ENCODE peak calls at places on chromosomes 13 and 19, in ten cellular contexts. One of them, this sample, is unnamed.

GRCh38 chr19:17404015-17404414 is 1.4 kb downstream of the BST2 start:
- DNase-seq in HFFc6: no peak
- DNase-seq in ovary: no peak
- DNase-seq in psoas muscle: no peak
- DNase-seq in activated B cell treated with CpG ODN at 0.5 μM for 24 hours: no peak
- DNase-seq in body of pancreas: no peak
- DNase-seq in fibroblast of pulmonary artery: no peak
- DNase-seq in bronchial epithelial cell: no peak
- DNase-seq in mesothelial cell of epicardium: no peak
- DNase-seq in Calu3: no peak
- DNase-seq in this sample: no peak

GRCh38 chr19:4578552-4579248 is 19.2 kb upstream of the SEMA6B start:
- DNase-seq in HFFc6: no peak
- DNase-seq in ovary: no peak
- DNase-seq in psoas muscle: no peak
- DNase-seq in activated B cell treated with CpG ODN at 0.5 μM for 24 hours: no peak
- DNase-seq in body of pancreas: no peak
- DNase-seq in fibroblast of pulmonary artery: no peak
- DNase-seq in bronchial epithelial cell: no peak
- DNase-seq in mesothelial cell of epicardium: no peak
- DNase-seq in Calu3: no peak
- DNase-seq in this sample: no peak

GRCh38 chr13:98447881-98448641 is 128.8 kb downstream of the STK24 start:
- DNase-seq in HFFc6: no peak
- DNase-seq in ovary: no peak
- DNase-seq in psoas muscle: no peak
- DNase-seq in activated B cell treated with CpG ODN at 0.5 μM for 24 hours: no peak
- DNase-seq in body of pancreas: peak; percentile 33
- DNase-seq in fibroblast of pulmonary artery: no peak
- DNase-seq in bronchial epithelial cell: peak; percentile 20
- DNase-seq in mesothelial cell of epicardium: no peak
- DNase-seq in Calu3: no peak
- DNase-seq in this sample: no peak

GRCh38 chr19:46608178-46608577 is 7.0 kb downstream of the CALM3 start:
- DNase-seq in HFFc6: no peak
- DNase-seq in ovary: peak; percentile 22
- DNase-seq in psoas muscle: no peak
- DNase-seq in activated B cell treated with CpG ODN at 0.5 μM for 24 hours: no peak
- DNase-seq in body of pancreas: no peak
- DNase-seq in fibroblast of pulmonary artery: no peak
- DNase-seq in bronchial epithelial cell: no peak
- DNase-seq in mesothelial cell of epicardium: no peak
- DNase-seq in Calu3: no peak
- DNase-seq in this sample: no peak

GRCh38 chr13:59318320-59318930 is 845.3 kb downstream of the DIAPH3 start:
- DNase-seq in HFFc6: peak; percentile 43
- DNase-seq in ovary: peak; percentile 30
- DNase-seq in psoas muscle: peak; percentile 54
- DNase-seq in activated B cell treated with CpG ODN at 0.5 μM for 24 hours: no peak
- DNase-seq in body of pancreas: peak; percentile 83
- DNase-seq in fibroblast of pulmonary artery: peak; percentile 79
- DNase-seq in bronchial epithelial cell: peak; percentile 43
- DNase-seq in mesothelial cell of epicardium: peak; percentile 60
- DNase-seq in Calu3: peak; percentile 52
- DNase-seq in this sample: peak; percentile 16

GRCh38 chr13:51967482-51968446 is 43.5 kb downstream of the ATP7B start:
- DNase-seq in HFFc6: no peak
- DNase-seq in ovary: no peak
- DNase-seq in psoas muscle: no peak
- DNase-seq in activated B cell treated with CpG ODN at 0.5 μM for 24 hours: no peak
- DNase-seq in body of pancreas: no peak
- DNase-seq in fibroblast of pulmonary artery: no peak
- DNase-seq in bronchial epithelial cell: no peak
- DNase-seq in mesothelial cell of epicardium: no peak
- DNase-seq in Calu3: no peak
- DNase-seq in this sample: no peak

GRCh38 chr19:39379865-39380399 is 11.0 kb downstream of the PAF1 start:
- DNase-seq in HFFc6: no peak
- DNase-seq in ovary: no peak
- DNase-seq in psoas muscle: no peak
- DNase-seq in activated B cell treated with CpG ODN at 0.5 μM for 24 hours: no peak
- DNase-seq in body of pancreas: no peak
- DNase-seq in fibroblast of pulmonary artery: no peak
- DNase-seq in bronchial epithelial cell: no peak
- DNase-seq in mesothelial cell of epicardium: no peak
- DNase-seq in Calu3: no peak
- DNase-seq in this sample: no peak

GRCh38 chr19:50197348-50197747 is 6.1 kb upstream of the MYH14 start:
- DNase-seq in HFFc6: no peak
- DNase-seq in ovary: no peak
- DNase-seq in psoas muscle: no peak
- DNase-seq in activated B cell treated with CpG ODN at 0.5 μM for 24 hours: no peak
- DNase-seq in body of pancreas: no peak
- DNase-seq in fibroblast of pulmonary artery: no peak
- DNase-seq in bronchial epithelial cell: no peak
- DNase-seq in mesothelial cell of epicardium: no peak
- DNase-seq in Calu3: no peak
- DNase-seq in this sample: no peak

GRCh38 chr19:15159251-15159650 is 41.5 kb downstream of the NOTCH3 start:
- DNase-seq in HFFc6: no peak
- DNase-seq in ovary: no peak
- DNase-seq in psoas muscle: no peak
- DNase-seq in activated B cell treated with CpG ODN at 0.5 μM for 24 hours: no peak
- DNase-seq in body of pancreas: no peak
- DNase-seq in fibroblast of pulmonary artery: peak; percentile 39
- DNase-seq in bronchial epithelial cell: no peak
- DNase-seq in mesothelial cell of epicardium: no peak
- DNase-seq in Calu3: no peak
- DNase-seq in this sample: no peak

GRCh38 chr19:42206871-42207755 is 10.4 kb downstream of the DEDD2 start:
- DNase-seq in HFFc6: peak; percentile 54
- DNase-seq in ovary: no peak
- DNase-seq in psoas muscle: no peak
- DNase-seq in activated B cell treated with CpG ODN at 0.5 μM for 24 hours: no peak
- DNase-seq in body of pancreas: no peak
- DNase-seq in fibroblast of pulmonary artery: no peak
- DNase-seq in bronchial epithelial cell: peak; percentile 76
- DNase-seq in mesothelial cell of epicardium: no peak
- DNase-seq in Calu3: peak; percentile 75
- DNase-seq in this sample: no peak

GRCh38 chr13:45817833-45818232 is 33.7 kb downstream of the SIAH3 start:
- DNase-seq in HFFc6: no peak
- DNase-seq in ovary: no peak
- DNase-seq in psoas muscle: no peak
- DNase-seq in activated B cell treated with CpG ODN at 0.5 μM for 24 hours: no peak
- DNase-seq in body of pancreas: no peak
- DNase-seq in fibroblast of pulmonary artery: peak; percentile 1
- DNase-seq in bronchial epithelial cell: peak; percentile 13
- DNase-seq in mesothelial cell of epicardium: no peak
- DNase-seq in Calu3: no peak
- DNase-seq in this sample: no peak

GRCh38 chr13:49220035-49220855 is at the start of gene MLNR:
- DNase-seq in HFFc6: no peak
- DNase-seq in ovary: peak; percentile 33
- DNase-seq in psoas muscle: peak; percentile 28
- DNase-seq in activated B cell treated with CpG ODN at 0.5 μM for 24 hours: peak; percentile 33
- DNase-seq in body of pancreas: peak; percentile 18
- DNase-seq in fibroblast of pulmonary artery: no peak
- DNase-seq in bronchial epithelial cell: no peak
- DNase-seq in mesothelial cell of epicardium: no peak
- DNase-seq in Calu3: peak; percentile 62
- DNase-seq in this sample: peak; percentile 36

GRCh38 chr13:44507639-44508038 is 68.5 kb downstream of the TSC22D1 start:
- DNase-seq in HFFc6: no peak
- DNase-seq in ovary: no peak
- DNase-seq in psoas muscle: no peak
- DNase-seq in activated B cell treated with CpG ODN at 0.5 μM for 24 hours: no peak
- DNase-seq in body of pancreas: no peak
- DNase-seq in fibroblast of pulmonary artery: no peak
- DNase-seq in bronchial epithelial cell: no peak
- DNase-seq in mesothelial cell of epicardium: no peak
- DNase-seq in Calu3: no peak
- DNase-seq in this sample: no peak

GRCh38 chr19:17602872-17603552 is 47.6 kb downstream of the COLGALT1 start:
- DNase-seq in HFFc6: no peak
- DNase-seq in ovary: no peak
- DNase-seq in psoas muscle: no peak
- DNase-seq in activated B cell treated with CpG ODN at 0.5 μM for 24 hours: no peak
- DNase-seq in body of pancreas: no peak
- DNase-seq in fibroblast of pulmonary artery: no peak
- DNase-seq in bronchial epithelial cell: no peak
- DNase-seq in mesothelial cell of epicardium: no peak
- DNase-seq in Calu3: no peak
- DNase-seq in this sample: no peak

GRCh38 chr19:3413796-3414327 is 47.5 kb downstream of the NFIC start:
- DNase-seq in HFFc6: no peak
- DNase-seq in ovary: no peak
- DNase-seq in psoas muscle: no peak
- DNase-seq in activated B cell treated with CpG ODN at 0.5 μM for 24 hours: no peak
- DNase-seq in body of pancreas: no peak
- DNase-seq in fibroblast of pulmonary artery: no peak
- DNase-seq in bronchial epithelial cell: no peak
- DNase-seq in mesothelial cell of epicardium: no peak
- DNase-seq in Calu3: no peak
- DNase-seq in this sample: no peak

GRCh38 chr13:101291216-101291615 is 125.1 kb downstream of the NALCN start:
- DNase-seq in HFFc6: no peak
- DNase-seq in ovary: no peak
- DNase-seq in psoas muscle: no peak
- DNase-seq in activated B cell treated with CpG ODN at 0.5 μM for 24 hours: no peak
- DNase-seq in body of pancreas: no peak
- DNase-seq in fibroblast of pulmonary artery: no peak
- DNase-seq in bronchial epithelial cell: no peak
- DNase-seq in mesothelial cell of epicardium: no peak
- DNase-seq in Calu3: no peak
- DNase-seq in this sample: no peak

GRCh38 chr13:41011382-41011956 is 7.6 kb downstream of the ELF1 start:
- DNase-seq in HFFc6: no peak
- DNase-seq in ovary: no peak
- DNase-seq in psoas muscle: no peak
- DNase-seq in activated B cell treated with CpG ODN at 0.5 μM for 24 hours: no peak
- DNase-seq in body of pancreas: no peak
- DNase-seq in fibroblast of pulmonary artery: no peak
- DNase-seq in bronchial epithelial cell: no peak
- DNase-seq in mesothelial cell of epicardium: no peak
- DNase-seq in Calu3: no peak
- DNase-seq in this sample: no peak

GRCh38 chr13:75417006-75417384 is 65.0 kb downstream of the TBC1D4 start:
- DNase-seq in HFFc6: no peak
- DNase-seq in ovary: no peak
- DNase-seq in psoas muscle: no peak
- DNase-seq in activated B cell treated with CpG ODN at 0.5 μM for 24 hours: no peak
- DNase-seq in body of pancreas: no peak
- DNase-seq in fibroblast of pulmonary artery: no peak
- DNase-seq in bronchial epithelial cell: no peak
- DNase-seq in mesothelial cell of epicardium: no peak
- DNase-seq in Calu3: no peak
- DNase-seq in this sample: no peak
- TF ChIP-seq CTCF in HFFc6: no peak
- TF ChIP-seq CTCF in ovary: no peak
- TF ChIP-seq CTCF in psoas muscle: no peak
- TF ChIP-seq CTCF in activated B cell treated with CpG ODN at 0.5 μM for 24 hours: no peak
- TF ChIP-seq CTCF in body of pancreas: no peak
- TF ChIP-seq CTCF in fibroblast of pulmonary artery: no peak
- TF ChIP-seq CTCF in bronchial epithelial cell: no peak
- TF ChIP-seq CTCF in mesothelial cell of epicardium: no peak
- TF ChIP-seq CTCF in Calu3: no peak
- TF ChIP-seq CTCF in this sample: no peak

GRCh38 chr19:13195678-13196077 is 45.5 kb downstream of the IER2 start:
- DNase-seq in HFFc6: no peak
- DNase-seq in ovary: no peak
- DNase-seq in psoas muscle: no peak
- DNase-seq in activated B cell treated with CpG ODN at 0.5 μM for 24 hours: peak; percentile 57
- DNase-seq in body of pancreas: peak; percentile 85
- DNase-seq in fibroblast of pulmonary artery: no peak
- DNase-seq in bronchial epithelial cell: no peak
- DNase-seq in mesothelial cell of epicardium: no peak
- DNase-seq in Calu3: peak; percentile 64
- DNase-seq in this sample: no peak
- TF ChIP-seq CTCF in HFFc6: no peak
- TF ChIP-seq CTCF in ovary: no peak
- TF ChIP-seq CTCF in psoas muscle: no peak
- TF ChIP-seq CTCF in activated B cell treated with CpG ODN at 0.5 μM for 24 hours: no peak
- TF ChIP-seq CTCF in body of pancreas: peak; percentile 28
- TF ChIP-seq CTCF in fibroblast of pulmonary artery: no peak
- TF ChIP-seq CTCF in bronchial epithelial cell: peak; percentile 25
- TF ChIP-seq CTCF in mesothelial cell of epicardium: no peak
- TF ChIP-seq CTCF in Calu3: no peak
- TF ChIP-seq CTCF in this sample: peak; percentile 29

GRCh38 chr19:18830488-18830887 is 1.3 kb upstream of the UPF1 start:
- DNase-seq in HFFc6: no peak
- DNase-seq in ovary: no peak
- DNase-seq in psoas muscle: no peak
- DNase-seq in activated B cell treated with CpG ODN at 0.5 μM for 24 hours: no peak
- DNase-seq in body of pancreas: no peak
- DNase-seq in fibroblast of pulmonary artery: no peak
- DNase-seq in bronchial epithelial cell: no peak
- DNase-seq in mesothelial cell of epicardium: no peak
- DNase-seq in Calu3: no peak
- DNase-seq in this sample: no peak

GRCh38 chr19:18833141-18833476 is 1.4 kb downstream of the UPF1 start:
- DNase-seq in HFFc6: no peak
- DNase-seq in ovary: no peak
- DNase-seq in psoas muscle: no peak
- DNase-seq in activated B cell treated with CpG ODN at 0.5 μM for 24 hours: no peak
- DNase-seq in body of pancreas: no peak
- DNase-seq in fibroblast of pulmonary artery: no peak
- DNase-seq in bronchial epithelial cell: no peak
- DNase-seq in mesothelial cell of epicardium: no peak
- DNase-seq in Calu3: no peak
- DNase-seq in this sample: no peak

GRCh38 chr19:18831524-18832330 is at the start of gene UPF1:
- DNase-seq in HFFc6: peak; percentile 81
- DNase-seq in ovary: peak; percentile 95
- DNase-seq in psoas muscle: peak; percentile 95
- DNase-seq in activated B cell treated with CpG ODN at 0.5 μM for 24 hours: peak; percentile 97
- DNase-seq in body of pancreas: peak; percentile 94
- DNase-seq in fibroblast of pulmonary artery: peak; percentile 90
- DNase-seq in bronchial epithelial cell: peak; percentile 81
- DNase-seq in mesothelial cell of epicardium: peak; percentile 97
- DNase-seq in Calu3: peak; percentile 93
- DNase-seq in this sample: peak; percentile 96

GRCh38 chr19:18833849-18834643 is 2.3 kb downstream of the UPF1 start:
- DNase-seq in HFFc6: no peak
- DNase-seq in ovary: no peak
- DNase-seq in psoas muscle: no peak
- DNase-seq in activated B cell treated with CpG ODN at 0.5 μM for 24 hours: no peak
- DNase-seq in body of pancreas: peak; percentile 59
- DNase-seq in fibroblast of pulmonary artery: no peak
- DNase-seq in bronchial epithelial cell: no peak
- DNase-seq in mesothelial cell of epicardium: no peak
- DNase-seq in Calu3: peak; percentile 10
- DNase-seq in this sample: no peak

GRCh38 chr19:18832331-18833140 is 777 bp downstream of the UPF1 start:
- DNase-seq in HFFc6: peak; percentile 33
- DNase-seq in ovary: no peak
- DNase-seq in psoas muscle: no peak
- DNase-seq in activated B cell treated with CpG ODN at 0.5 μM for 24 hours: no peak
- DNase-seq in body of pancreas: peak; percentile 50
- DNase-seq in fibroblast of pulmonary artery: no peak
- DNase-seq in bronchial epithelial cell: no peak
- DNase-seq in mesothelial cell of epicardium: no peak
- DNase-seq in Calu3: peak; percentile 29
- DNase-seq in this sample: no peak
- TF ChIP-seq CTCF in HFFc6: peak; percentile 53
- TF ChIP-seq CTCF in ovary: no peak
- TF ChIP-seq CTCF in psoas muscle: no peak
- TF ChIP-seq CTCF in activated B cell treated with CpG ODN at 0.5 μM for 24 hours: no peak
- TF ChIP-seq CTCF in body of pancreas: peak; percentile 16
- TF ChIP-seq CTCF in fibroblast of pulmonary artery: no peak
- TF ChIP-seq CTCF in bronchial epithelial cell: peak; percentile 32
- TF ChIP-seq CTCF in mesothelial cell of epicardium: no peak
- TF ChIP-seq CTCF in Calu3: no peak
- TF ChIP-seq CTCF in this sample: no peak

GRCh38 chr13:112732679-112733078 is 42.8 kb downstream of the ATP11A start:
- DNase-seq in HFFc6: no peak
- DNase-seq in ovary: no peak
- DNase-seq in psoas muscle: no peak
- DNase-seq in activated B cell treated with CpG ODN at 0.5 μM for 24 hours: no peak
- DNase-seq in body of pancreas: no peak
- DNase-seq in fibroblast of pulmonary artery: no peak
- DNase-seq in bronchial epithelial cell: no peak
- DNase-seq in mesothelial cell of epicardium: no peak
- DNase-seq in Calu3: no peak
- DNase-seq in this sample: no peak
- TF ChIP-seq CTCF in HFFc6: no peak
- TF ChIP-seq CTCF in ovary: no peak
- TF ChIP-seq CTCF in psoas muscle: no peak
- TF ChIP-seq CTCF in activated B cell treated with CpG ODN at 0.5 μM for 24 hours: no peak
- TF ChIP-seq CTCF in body of pancreas: no peak
- TF ChIP-seq CTCF in fibroblast of pulmonary artery: no peak
- TF ChIP-seq CTCF in bronchial epithelial cell: no peak
- TF ChIP-seq CTCF in mesothelial cell of epicardium: no peak
- TF ChIP-seq CTCF in Calu3: no peak
- TF ChIP-seq CTCF in this sample: no peak

This sample was measured in natural killer cell.